ENCODE peak calls at places on chromosome 14, in four cellular contexts. U is dorsolateral prefrontal cortex, Q is lower lobe of right lung, O is hepatocyte. P is an unnamed sample.

GRCh38 chr14:96187216-96188050 is 17.2 kb upstream of the BDKRB2 start:
- DNase-seq in Q (no peak), U (no peak), O (no peak), P (no peak)

GRCh38 chr14:87002831-87003230 is 990.2 kb downstream of the GALC start:
- DNase-seq in Q (no peak), U (no peak), O (no peak), P (no peak)

GRCh38 chr14:52110441-52111086 is 41.7 kb upstream of the NID2 start:
- DNase-seq in O (no peak), U (no peak), Q (no peak), P (no peak)

GRCh38 chr14:29648045-29648444 is 279.6 kb downstream of the PRKD1 start:
- DNase-seq in U (no peak), Q (no peak), O (no peak), P (no peak)

GRCh38 chr14:68767248-68767645 is 25.6 kb downstream of the ZFP36L1 start:
- DNase-seq in Q (no peak), U (no peak), O (no peak), P (no peak)

GRCh38 chr14:50822501-50823042 is 8.4 kb downstream of the NIN start:
- DNase-seq in Q (no peak), O (no peak), U (no peak), P (no peak)

GRCh38 chr14:44897844-44898151 is 63.9 kb downstream of the KLHL28 start:
- DNase-seq in O (no peak), Q (no peak), U (no peak), P (no peak)

GRCh38 chr14:22598099-22598895 is at the start of gene ABHD4:
- DNase-seq in O (peak; percentile 91), Q (peak; percentile 90), U (peak; percentile 89), P (peak; percentile 74)

GRCh38 chr14:54338696-54339317 is 58.0 kb upstream of the CDKN3 start:
- DNase-seq in Q (no peak), O (peak; percentile 68), U (no peak), P (peak; percentile 12)

GRCh38 chr14:74829238-74829637 is 46.7 kb downstream of the PROX2 start:
- DNase-seq in O (no peak), Q (no peak), U (no peak), P (no peak)

DNA sequence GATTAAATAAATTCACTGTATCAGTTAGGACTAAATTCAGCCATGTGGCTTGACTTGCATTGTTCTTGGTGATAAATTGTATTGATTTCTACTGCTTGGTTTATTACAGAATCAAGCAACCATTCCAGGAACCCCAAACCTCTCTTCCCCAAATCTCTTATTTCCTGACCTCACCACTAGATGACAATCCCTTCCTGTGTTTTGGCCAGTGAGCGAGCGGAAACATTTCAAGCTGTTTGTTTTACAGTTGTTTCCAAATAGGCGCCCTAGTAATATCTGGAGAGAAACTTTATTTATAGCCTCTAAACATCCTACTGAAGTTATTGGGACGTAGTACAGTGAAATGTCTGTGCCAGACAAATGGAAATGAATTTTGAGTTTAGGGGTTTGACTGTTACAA is 161.1 kb downstream of the SNAPC1 start:
- DNase-seq in U (no peak), O (no peak), Q (no peak), P (no peak)
- TF ChIP-seq CTCF in U (peak; percentile 6), O (peak; percentile 41), Q (peak; percentile 24), P (no peak)

GRCh38 chr14:72600551-72601330 is 293.2 kb downstream of the DPF3 start:
- DNase-seq in Q (no peak), U (no peak), O (no peak), P (no peak)

GRCh38 chr14:72599579-72600470 is 294.1 kb downstream of the DPF3 start:
- DNase-seq in U (no peak), Q (no peak), O (no peak), P (no peak)

GRCh38 chr14:72597834-72598233 is 296.1 kb downstream of the DPF3 start:
- DNase-seq in U (no peak), Q (no peak), O (no peak), P (no peak)

GRCh38 chr14:72595152-72595551 is 298.7 kb downstream of the DPF3 start:
- DNase-seq in O (no peak), Q (no peak), U (no peak), P (no peak)

GRCh38 chr14:72598328-72598727 is 295.6 kb downstream of the DPF3 start:
- DNase-seq in O (no peak), Q (no peak), U (no peak), P (no peak)
- TF ChIP-seq CTCF in O (no peak), Q (no peak), U (no peak), P (no peak)

GRCh38 chr14:93619176-93619793 is 169.0 kb downstream of the PRIMA1 start:
- DNase-seq in O (peak; percentile 65), Q (no peak), U (no peak), P (peak; percentile 43)
- TF ChIP-seq CTCF in O (peak; percentile 72), Q (peak; percentile 52), U (peak; percentile 70), P (peak; percentile 40)

DNA sequence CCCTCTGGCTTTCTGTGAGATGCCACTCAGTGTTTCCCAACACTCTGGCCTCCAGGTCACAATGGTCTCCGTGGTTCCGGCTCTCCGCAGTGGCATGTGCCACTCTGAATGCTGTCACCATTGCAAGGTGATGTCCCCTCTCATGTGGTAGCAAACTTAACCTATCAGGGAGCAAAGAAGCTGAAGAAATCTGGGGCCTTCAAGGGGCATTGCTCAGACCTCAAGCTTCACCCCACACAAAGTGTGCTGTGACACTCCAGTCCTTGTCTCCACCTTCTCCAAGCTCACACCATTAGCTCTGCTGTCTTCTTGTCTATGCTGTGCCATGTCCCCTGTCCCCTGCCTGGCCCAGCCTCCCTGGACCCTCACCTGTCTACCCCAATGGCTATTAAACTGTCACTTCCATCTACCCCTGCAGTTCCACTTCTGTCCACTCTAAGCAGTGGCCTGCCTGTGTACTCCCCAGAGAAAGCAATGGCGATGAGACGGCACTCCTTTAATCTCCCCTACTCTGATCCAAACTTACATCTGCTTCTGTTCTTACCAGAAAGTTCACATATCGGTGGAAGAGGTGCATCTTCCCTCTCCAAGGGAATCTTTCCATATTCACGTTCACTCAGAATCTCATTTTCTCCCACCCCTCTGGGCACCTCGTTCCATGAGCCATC is 93.7 kb downstream of the DHRS2 start:
- DNase-seq in Q (no peak), U (no peak), O (no peak), P (peak; percentile 13)
- TF ChIP-seq CTCF in Q (no peak), U (no peak), O (no peak), P (no peak)

GRCh38 chr14:40252817-40253447 is 820.7 kb upstream of the FBXO33 start:
- DNase-seq in Q (no peak), O (no peak), U (no peak), P (no peak)
- TF ChIP-seq CTCF in Q (no peak), O (no peak), U (no peak), P (no peak)

P was measured in Calu3.